ENCODE peak calls at places on chromosome 1, in six cellular contexts. One of them, this sample, is unnamed.

GRCh38 chr1:234997201-234998173 is 131.2 kb downstream of the TOMM20 start:
- DNase-seq in amygdala: peak
- DNase-seq in activated CD4-positive, alpha-beta memory T cell treated with anti-CD3 and anti-CD28 coated beads, Interleukin-2, amount 10 ng/mL, durations not matched to agents 7 days and 5 days: no peak
- DNase-seq in stromal cell of bone marrow: peak
- DNase-seq in fibroblast of the conjunctiva: peak
- DNase-seq in AG08395: peak
- DNase-seq in this sample: peak

GRCh38 chr1:42935313-42935624 is 23.4 kb downstream of the SLC2A1 start:
- DNase-seq in amygdala: no peak
- DNase-seq in activated CD4-positive, alpha-beta memory T cell treated with anti-CD3 and anti-CD28 coated beads, Interleukin-2, amount 10 ng/mL, durations not matched to agents 7 days and 5 days: peak
- DNase-seq in stromal cell of bone marrow: no peak
- DNase-seq in fibroblast of the conjunctiva: no peak
- DNase-seq in AG08395: no peak
- DNase-seq in this sample: no peak

GRCh38 chr1:43035821-43036456 is 77.3 kb upstream of the SLC2A1 start:
- DNase-seq in amygdala: no peak
- DNase-seq in activated CD4-positive, alpha-beta memory T cell treated with anti-CD3 and anti-CD28 coated beads, Interleukin-2, amount 10 ng/mL, durations not matched to agents 7 days and 5 days: no peak
- DNase-seq in stromal cell of bone marrow: no peak
- DNase-seq in fibroblast of the conjunctiva: no peak
- DNase-seq in AG08395: no peak
- DNase-seq in this sample: no peak

GRCh38 chr1:234212764-234213406 is 160.4 kb upstream of the COA6 start:
- DNase-seq in amygdala: no peak
- DNase-seq in activated CD4-positive, alpha-beta memory T cell treated with anti-CD3 and anti-CD28 coated beads, Interleukin-2, amount 10 ng/mL, durations not matched to agents 7 days and 5 days: peak
- DNase-seq in stromal cell of bone marrow: no peak
- DNase-seq in fibroblast of the conjunctiva: no peak
- DNase-seq in AG08395: no peak
- DNase-seq in this sample: peak

GRCh38 chr1:67788251-67788796 is 44.9 kb downstream of the GNG12 start:
- DNase-seq in amygdala: no peak
- DNase-seq in activated CD4-positive, alpha-beta memory T cell treated with anti-CD3 and anti-CD28 coated beads, Interleukin-2, amount 10 ng/mL, durations not matched to agents 7 days and 5 days: no peak
- DNase-seq in stromal cell of bone marrow: no peak
- DNase-seq in fibroblast of the conjunctiva: no peak
- DNase-seq in AG08395: no peak
- DNase-seq in this sample: no peak

GRCh38 chr1:25677193-25677773 is 60.7 kb downstream of the MAN1C1 start:
- DNase-seq in amygdala: no peak
- DNase-seq in activated CD4-positive, alpha-beta memory T cell treated with anti-CD3 and anti-CD28 coated beads, Interleukin-2, amount 10 ng/mL, durations not matched to agents 7 days and 5 days: no peak
- DNase-seq in stromal cell of bone marrow: no peak
- DNase-seq in fibroblast of the conjunctiva: no peak
- DNase-seq in AG08395: no peak
- DNase-seq in this sample: no peak

GRCh38 chr1:90000934-90001676 is 6.2 kb downstream of the ZNF326 start:
- DNase-seq in amygdala: no peak
- DNase-seq in activated CD4-positive, alpha-beta memory T cell treated with anti-CD3 and anti-CD28 coated beads, Interleukin-2, amount 10 ng/mL, durations not matched to agents 7 days and 5 days: no peak
- DNase-seq in stromal cell of bone marrow: no peak
- DNase-seq in fibroblast of the conjunctiva: no peak
- DNase-seq in AG08395: no peak
- DNase-seq in this sample: no peak

GRCh38 chr1:90574692-90575370 is 142.3 kb downstream of the BARHL2 start:
- DNase-seq in amygdala: no peak
- DNase-seq in activated CD4-positive, alpha-beta memory T cell treated with anti-CD3 and anti-CD28 coated beads, Interleukin-2, amount 10 ng/mL, durations not matched to agents 7 days and 5 days: no peak
- DNase-seq in stromal cell of bone marrow: no peak
- DNase-seq in fibroblast of the conjunctiva: no peak
- DNase-seq in AG08395: no peak
- DNase-seq in this sample: no peak

GRCh38 chr1:57824535-57824934 is 400.7 kb upstream of the DAB1 start:
- DNase-seq in amygdala: no peak
- DNase-seq in activated CD4-positive, alpha-beta memory T cell treated with anti-CD3 and anti-CD28 coated beads, Interleukin-2, amount 10 ng/mL, durations not matched to agents 7 days and 5 days: no peak
- DNase-seq in stromal cell of bone marrow: no peak
- DNase-seq in fibroblast of the conjunctiva: no peak
- DNase-seq in AG08395: no peak
- DNase-seq in this sample: no peak

GRCh38 chr1:74467786-74468377 is 44.5 kb downstream of the LRRC53 start:
- DNase-seq in amygdala: no peak
- DNase-seq in activated CD4-positive, alpha-beta memory T cell treated with anti-CD3 and anti-CD28 coated beads, Interleukin-2, amount 10 ng/mL, durations not matched to agents 7 days and 5 days: no peak
- DNase-seq in stromal cell of bone marrow: no peak
- DNase-seq in fibroblast of the conjunctiva: no peak
- DNase-seq in AG08395: no peak
- DNase-seq in this sample: no peak

GRCh38 chr1:8197493-8198282 is 120.2 kb upstream of the SLC45A1 start:
- DNase-seq in amygdala: no peak
- DNase-seq in activated CD4-positive, alpha-beta memory T cell treated with anti-CD3 and anti-CD28 coated beads, Interleukin-2, amount 10 ng/mL, durations not matched to agents 7 days and 5 days: no peak
- DNase-seq in stromal cell of bone marrow: peak
- DNase-seq in fibroblast of the conjunctiva: peak
- DNase-seq in AG08395: peak
- DNase-seq in this sample: peak

GRCh38 chr1:10917513-10918454 is 94.7 kb upstream of the TARDBP start:
- DNase-seq in amygdala: no peak
- DNase-seq in activated CD4-positive, alpha-beta memory T cell treated with anti-CD3 and anti-CD28 coated beads, Interleukin-2, amount 10 ng/mL, durations not matched to agents 7 days and 5 days: no peak
- DNase-seq in stromal cell of bone marrow: no peak
- DNase-seq in fibroblast of the conjunctiva: no peak
- DNase-seq in AG08395: no peak
- DNase-seq in this sample: peak

GRCh38 chr1:48552420-48552819 is 80.4 kb upstream of the SPATA6 start:
- DNase-seq in amygdala: no peak
- DNase-seq in activated CD4-positive, alpha-beta memory T cell treated with anti-CD3 and anti-CD28 coated beads, Interleukin-2, amount 10 ng/mL, durations not matched to agents 7 days and 5 days: no peak
- DNase-seq in stromal cell of bone marrow: no peak
- DNase-seq in fibroblast of the conjunctiva: no peak
- DNase-seq in AG08395: no peak
- DNase-seq in this sample: no peak

GRCh38 chr1:100713636-100714035 is 5.9 kb upstream of the VCAM1 start:
- DNase-seq in amygdala: no peak
- DNase-seq in activated CD4-positive, alpha-beta memory T cell treated with anti-CD3 and anti-CD28 coated beads, Interleukin-2, amount 10 ng/mL, durations not matched to agents 7 days and 5 days: no peak
- DNase-seq in stromal cell of bone marrow: no peak
- DNase-seq in fibroblast of the conjunctiva: no peak
- DNase-seq in AG08395: no peak
- DNase-seq in this sample: no peak

GRCh38 chr1:215418876-215419442 is 148.1 kb upstream of the KCTD3 start:
- DNase-seq in amygdala: no peak
- DNase-seq in activated CD4-positive, alpha-beta memory T cell treated with anti-CD3 and anti-CD28 coated beads, Interleukin-2, amount 10 ng/mL, durations not matched to agents 7 days and 5 days: no peak
- DNase-seq in stromal cell of bone marrow: no peak
- DNase-seq in fibroblast of the conjunctiva: no peak
- DNase-seq in AG08395: no peak
- DNase-seq in this sample: no peak

GRCh38 chr1:235009561-235010306 is 118.9 kb downstream of the TOMM20 start:
- DNase-seq in amygdala: no peak
- DNase-seq in activated CD4-positive, alpha-beta memory T cell treated with anti-CD3 and anti-CD28 coated beads, Interleukin-2, amount 10 ng/mL, durations not matched to agents 7 days and 5 days: no peak
- DNase-seq in stromal cell of bone marrow: no peak
- DNase-seq in fibroblast of the conjunctiva: no peak
- DNase-seq in AG08395: no peak
- DNase-seq in this sample: no peak

GRCh38 chr1:202794049-202794725 is 14.0 kb downstream of the KDM5B start:
- DNase-seq in amygdala: no peak
- DNase-seq in activated CD4-positive, alpha-beta memory T cell treated with anti-CD3 and anti-CD28 coated beads, Interleukin-2, amount 10 ng/mL, durations not matched to agents 7 days and 5 days: no peak
- DNase-seq in stromal cell of bone marrow: no peak
- DNase-seq in fibroblast of the conjunctiva: no peak
- DNase-seq in AG08395: no peak
- DNase-seq in this sample: no peak

GRCh38 chr1:160726498-160727391 is 12.3 kb upstream of the SLAMF7 start:
- DNase-seq in amygdala: peak
- DNase-seq in activated CD4-positive, alpha-beta memory T cell treated with anti-CD3 and anti-CD28 coated beads, Interleukin-2, amount 10 ng/mL, durations not matched to agents 7 days and 5 days: peak
- DNase-seq in stromal cell of bone marrow: peak
- DNase-seq in fibroblast of the conjunctiva: peak
- DNase-seq in AG08395: peak
- DNase-seq in this sample: peak

GRCh38 chr1:150537732-150538684 is 11.2 kb upstream of the ADAMTSL4 start:
- DNase-seq in amygdala: no peak
- DNase-seq in activated CD4-positive, alpha-beta memory T cell treated with anti-CD3 and anti-CD28 coated beads, Interleukin-2, amount 10 ng/mL, durations not matched to agents 7 days and 5 days: no peak
- DNase-seq in stromal cell of bone marrow: no peak
- DNase-seq in fibroblast of the conjunctiva: peak
- DNase-seq in AG08395: peak
- DNase-seq in this sample: no peak

GRCh38 chr1:226984521-226985238 is 44.6 kb downstream of the COQ8A start:
- DNase-seq in amygdala: no peak
- DNase-seq in activated CD4-positive, alpha-beta memory T cell treated with anti-CD3 and anti-CD28 coated beads, Interleukin-2, amount 10 ng/mL, durations not matched to agents 7 days and 5 days: no peak
- DNase-seq in stromal cell of bone marrow: no peak
- DNase-seq in fibroblast of the conjunctiva: no peak
- DNase-seq in AG08395: no peak
- DNase-seq in this sample: no peak

GRCh38 chr1:204871405-204872037 is 859 bp downstream of the NFASC start:
- DNase-seq in amygdala: no peak
- DNase-seq in activated CD4-positive, alpha-beta memory T cell treated with anti-CD3 and anti-CD28 coated beads, Interleukin-2, amount 10 ng/mL, durations not matched to agents 7 days and 5 days: no peak
- DNase-seq in stromal cell of bone marrow: no peak
- DNase-seq in fibroblast of the conjunctiva: no peak
- DNase-seq in AG08395: no peak
- DNase-seq in this sample: no peak

GRCh38 chr1:10950316-10951172 is 61.9 kb upstream of the TARDBP start:
- DNase-seq in amygdala: no peak
- DNase-seq in activated CD4-positive, alpha-beta memory T cell treated with anti-CD3 and anti-CD28 coated beads, Interleukin-2, amount 10 ng/mL, durations not matched to agents 7 days and 5 days: no peak
- DNase-seq in stromal cell of bone marrow: no peak
- DNase-seq in fibroblast of the conjunctiva: no peak
- DNase-seq in AG08395: no peak
- DNase-seq in this sample: no peak

GRCh38 chr1:61094677-61095076 is 12.3 kb downstream of the NFIA start:
- DNase-seq in amygdala: no peak
- DNase-seq in activated CD4-positive, alpha-beta memory T cell treated with anti-CD3 and anti-CD28 coated beads, Interleukin-2, amount 10 ng/mL, durations not matched to agents 7 days and 5 days: no peak
- DNase-seq in stromal cell of bone marrow: no peak
- DNase-seq in fibroblast of the conjunctiva: no peak
- DNase-seq in AG08395: no peak
- DNase-seq in this sample: no peak

GRCh38 chr1:15014521-15014920 is 139.0 kb upstream of the TMEM51 start:
- DNase-seq in amygdala: no peak
- DNase-seq in activated CD4-positive, alpha-beta memory T cell treated with anti-CD3 and anti-CD28 coated beads, Interleukin-2, amount 10 ng/mL, durations not matched to agents 7 days and 5 days: no peak
- DNase-seq in stromal cell of bone marrow: no peak
- DNase-seq in fibroblast of the conjunctiva: no peak
- DNase-seq in AG08395: peak
- DNase-seq in this sample: no peak

GRCh38 chr1:112507896-112508241 is 896 bp upstream of the WNT2B start:
- DNase-seq in amygdala: no peak
- DNase-seq in activated CD4-positive, alpha-beta memory T cell treated with anti-CD3 and anti-CD28 coated beads, Interleukin-2, amount 10 ng/mL, durations not matched to agents 7 days and 5 days: no peak
- DNase-seq in stromal cell of bone marrow: no peak
- DNase-seq in fibroblast of the conjunctiva: no peak
- DNase-seq in AG08395: no peak
- DNase-seq in this sample: no peak

GRCh38 chr1:100794719-100795645 is 75.4 kb downstream of the VCAM1 start:
- DNase-seq in amygdala: no peak
- DNase-seq in activated CD4-positive, alpha-beta memory T cell treated with anti-CD3 and anti-CD28 coated beads, Interleukin-2, amount 10 ng/mL, durations not matched to agents 7 days and 5 days: no peak
- DNase-seq in stromal cell of bone marrow: peak
- DNase-seq in fibroblast of the conjunctiva: no peak
- DNase-seq in AG08395: no peak
- DNase-seq in this sample: no peak

This sample was measured in NCI-H510A.